ENCODE peak calls at places on chromosomes 13 and 19, in ten cellular contexts. G, J, Y, R, V, E, I, F, H and K are unnamed samples. For H3K27me3, the result is how much of the 10 kb centered on the place peaks cover.

GRCh38 chr19:2774953-2775555 is 8.0 kb downstream of the SGTA start:
- DNase-seq in G (no peak), Y (no peak), F (no peak), J (no peak), R (no peak), V (no peak), H (no peak), I (no peak), E (peak), K (no peak)

GRCh38 chr19:1366899-1367870 is 16.5 kb upstream of the NDUFS7 start:
- DNase-seq in E (no peak), J (no peak), G (no peak), H (no peak), Y (no peak), I (no peak), F (no peak), R (no peak), V (no peak), K (no peak)

GRCh38 chr19:37817180-37817911 is 38.0 kb upstream of the ZNF573 start:
- DNase-seq in V (no peak), H (peak), E (peak), Y (peak), I (no peak), G (peak), J (no peak), R (peak), F (peak), K (peak)

GRCh38 chr13:20159646-20160345 is 1.1 kb downstream of the GJA3 start:
- DNase-seq in H (no peak), Y (peak), R (no peak), G (peak), F (no peak), V (no peak), I (no peak), J (no peak), E (no peak), K (no peak)

GRCh38 chr13:79710376-79710775 is 229.4 kb downstream of the NDFIP2 start:
- DNase-seq in H (no peak), R (no peak), J (no peak), G (peak), F (no peak), E (no peak), I (no peak), V (no peak), Y (peak), K (no peak)

GRCh38 chr19:38039966-38040365 is 133.0 kb downstream of the SIPA1L3 start:
- DNase-seq in V (peak), Y (peak), F (no peak), E (no peak), H (no peak), J (no peak), G (peak), R (no peak), I (no peak), K (no peak)

GRCh38 chr13:102597029-102598015 is 536 bp downstream of the TPP2 start:
- DNase-seq in H (peak), F (peak), J (no peak), V (no peak), E (peak), Y (peak), R (no peak), G (peak), I (no peak), K (no peak)

GRCh38 chr13:29858231-29858630 is 7.8 kb upstream of the UBL3 start:
- DNase-seq in R (no peak), G (no peak), H (no peak), V (no peak), F (no peak), Y (no peak), J (no peak), E (no peak), I (no peak), K (no peak)

GRCh38 chr13:113840541-113841354 is 23.1 kb downstream of the GAS6 start:
- DNase-seq in F (peak), Y (no peak), H (no peak), I (no peak), G (peak), V (no peak), E (no peak), R (no peak), J (no peak), K (no peak)

GRCh38 chr13:37640499-37640898 is 41.9 kb upstream of the POSTN start:
- DNase-seq in E (no peak), G (peak), Y (peak), H (no peak), R (no peak), J (no peak), I (no peak), V (peak), F (no peak), K (no peak)

GRCh38 chr19:52741951-52742485 is 7.2 kb upstream of the ZNF611 start:
- DNase-seq in R (no peak), I (no peak), J (no peak), G (no peak), E (no peak), H (no peak), Y (no peak), V (no peak), F (no peak), K (no peak)

GRCh38 chr19:17235618-17236413 is 9.8 kb downstream of the OCEL1 start:
- DNase-seq in E (peak), F (peak), R (peak), I (no peak), G (peak), V (peak), Y (peak), H (peak), J (no peak), K (peak)

GRCh38 chr19:7534531-7534980 is 961 bp upstream of the PNPLA6 start:
- DNase-seq in J (no peak), G (peak), V (peak), H (peak), Y (peak), F (peak), E (peak), R (peak), I (no peak), K (no peak)

GRCh38 chr13:98059276-98059675 is 83.6 kb upstream of the FARP1 start:
- DNase-seq in F (no peak), V (no peak), E (no peak), I (no peak), Y (no peak), J (no peak), R (no peak), G (no peak), H (no peak), K (no peak)

GRCh38 chr13:35953537-35954206 is 177.5 kb downstream of the DCLK1 start:
- DNase-seq in E (peak), Y (peak), R (peak), H (peak), V (peak), I (no peak), G (peak), J (peak), F (peak), K (no peak)

GRCh38 chr19:973726-974563 is 10.2 kb upstream of the WDR18 start:
- DNase-seq in I (no peak), G (no peak), Y (no peak), F (no peak), J (no peak), E (no peak), R (no peak), V (no peak), H (no peak), K (no peak)

GRCh38 chr19:1062387-1063029 is 4.5 kb upstream of the ARHGAP45 start:
- DNase-seq in G (no peak), J (no peak), E (no peak), V (no peak), I (no peak), Y (no peak), R (no peak), H (peak), F (no peak), K (no peak)

GRCh38 chr13:40666905-40667621 is 622 bp upstream of the FOXO1 start:
- DNase-seq in R (peak), Y (no peak), V (no peak), G (no peak), F (peak), E (peak), I (peak), H (peak), J (no peak), K (peak)

GRCh38 chr13:40776681-40777165 is 5.7 kb upstream of the MRPS31 start:
- DNase-seq in G (peak), I (peak), F (no peak), R (no peak), E (no peak), J (no peak), Y (peak), H (no peak), V (no peak), K (peak)

GRCh38 chr13:48304132-48304876 is 753 bp downstream of the RB1 start:
- DNase-seq in I (no peak), Y (peak), G (peak), E (peak), H (no peak), F (peak), R (peak), V (peak), J (no peak), K (no peak)

GRCh38 chr13:46799139-46799538 is 2.2 kb upstream of the ESD start:
- DNase-seq in Y (no peak), I (no peak), H (no peak), F (no peak), G (no peak), J (no peak), E (no peak), R (no peak), V (no peak), K (no peak)

GRCh38 chr13:31105020-31105800 is 56.5 kb downstream of the HSPH1 start:
- DNase-seq in V (no peak), E (peak), Y (peak), J (no peak), F (no peak), G (peak), H (no peak), I (no peak), R (no peak), K (no peak)

GRCh38 chr19:8259922-8260247 is 48.3 kb downstream of the CD320 start:
- DNase-seq in Y (no peak), J (no peak), F (peak), H (no peak), V (no peak), I (no peak), G (no peak), E (no peak), R (peak), K (no peak)

GRCh38 chr19:1264801-1265610 is 4.1 kb upstream of the CIRBP start:
- DNase-seq in I (no peak), G (peak), F (peak), J (no peak), Y (peak), E (peak), H (peak), R (peak), V (no peak), K (no peak)

GRCh38 chr19:2115324-2115723 is 18.6 kb downstream of the IZUMO4 start:
- DNase-seq in V (no peak), J (no peak), H (no peak), F (no peak), R (no peak), E (no peak), G (no peak), I (no peak), Y (no peak), K (no peak)

GRCh38 chr13:21079761-21080730 is 18.7 kb upstream of the LATS2 start:
- DNase-seq in G (peak), F (no peak), E (no peak), J (no peak), H (no peak), I (no peak), V (peak), Y (peak), R (peak), K (no peak)

GRCh38 chr13:42075517-42075916 is 27.1 kb downstream of the DGKH start:
- DNase-seq in R (no peak), J (no peak), V (no peak), I (no peak), H (no peak), F (no peak), Y (no peak), G (no peak), E (no peak), K (no peak)

GRCh38 chr13:99956473-99957349 is 14.9 kb downstream of the ZIC5 start:
- DNase-seq in Y (no peak), F (no peak), G (no peak), V (no peak), I (no peak), J (no peak), R (no peak), E (no peak), H (no peak), K (no peak)
- TF ChIP-seq CTCF in Y (no peak), F (no peak), G (no peak), V (no peak), I (no peak), J (no peak), R (no peak), E (no peak), H (no peak), K (no peak)

GRCh38 chr19:18415177-18415867 is 3.9 kb upstream of the SSBP4 start:
- DNase-seq in G (peak), H (peak), R (no peak), E (peak), F (peak), I (no peak), V (no peak), Y (peak), J (no peak), K (no peak)
- H3K27ac ChIP-seq in G (peak), H (peak), R (no peak), E (peak), F (peak), I (peak), V (peak), Y (peak), J (peak), K (no peak)

DNA sequence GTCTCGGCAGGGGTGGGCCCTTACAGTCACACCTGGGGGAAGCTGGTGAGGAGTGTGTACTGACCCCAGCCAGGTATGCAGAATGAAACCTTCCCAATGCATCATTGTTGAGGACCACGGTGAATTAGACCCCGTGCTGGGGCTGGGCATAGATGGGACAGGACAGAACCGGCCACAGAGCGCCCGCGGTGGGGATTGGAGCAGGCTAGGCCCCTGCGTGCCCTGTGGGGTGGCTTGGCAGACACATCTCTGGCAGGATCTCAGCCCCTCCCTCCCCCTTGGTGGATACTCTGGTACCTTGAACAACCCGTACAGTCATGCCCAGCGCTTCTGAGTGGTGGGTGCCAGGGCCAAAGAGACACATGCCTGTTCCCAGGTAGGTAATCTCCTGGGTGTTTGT is 200.6 kb downstream of the TEX29 start:
- DNase-seq in E (no peak), F (no peak), R (no peak), G (no peak), H (no peak), V (no peak), Y (no peak), I (no peak), J (no peak), K (no peak)
- H3K27me3 ChIP-seq in E (under half), F (under half), R (under half), G (under half), H (under half), V (under half), Y (under half), I (under half), J (under half), K (under half)

GRCh38 chr13:110306960-110307696 is at the start of the genes COL4A1 and COL4A2:
- DNase-seq in J (no peak), R (peak), G (peak), Y (peak), F (peak), V (no peak), H (no peak), E (peak), I (no peak), K (no peak)

GRCh38 chr13:110305544-110305943 is 1.4 kb downstream of the COL4A1 start:
- DNase-seq in R (no peak), H (no peak), I (no peak), J (no peak), Y (no peak), G (no peak), E (no peak), F (no peak), V (no peak), K (no peak)

GRCh38 chr13:110305949-110306339 is 1.0 kb downstream of the COL4A1 start:
- DNase-seq in G (peak), J (no peak), F (no peak), Y (peak), E (no peak), I (no peak), H (no peak), R (no peak), V (no peak), K (no peak)

GRCh38 chr13:110307697-110308376 is 753 bp downstream of the COL4A2 start:
- DNase-seq in J (no peak), Y (peak), G (peak), I (no peak), F (no peak), R (no peak), V (no peak), H (no peak), E (no peak), K (no peak)

DNA sequence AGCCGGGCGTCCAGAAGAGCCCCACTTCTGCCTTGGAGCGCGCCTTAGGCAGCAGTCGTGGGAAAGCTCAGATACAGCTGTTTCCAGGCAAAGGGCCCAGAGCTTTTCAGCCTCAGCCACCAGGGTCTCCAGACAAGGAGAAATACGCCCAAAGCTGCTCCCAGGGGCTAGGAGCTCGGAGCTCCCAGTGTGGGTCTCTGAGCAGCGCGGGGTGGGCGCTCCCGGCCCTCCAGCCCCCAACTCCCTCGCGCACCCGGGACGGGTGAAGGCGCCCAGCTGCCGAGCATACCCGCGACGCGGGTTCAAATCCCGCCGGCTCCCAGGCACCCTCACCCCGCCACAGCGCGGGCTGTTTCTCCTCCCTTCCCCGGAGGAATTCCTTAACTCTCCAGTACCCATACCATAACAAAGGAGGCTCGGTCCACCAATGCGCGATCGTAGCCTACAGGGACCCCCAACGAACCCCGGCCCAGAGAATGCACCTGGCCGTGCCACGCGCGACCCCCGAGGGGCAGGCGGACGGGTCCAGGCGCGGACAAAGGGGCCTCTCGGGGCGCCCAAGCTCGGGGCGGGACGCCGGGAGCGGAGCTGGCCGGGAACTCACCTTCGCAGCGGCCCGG is 507 bp downstream of the COL4A1 start:
- DNase-seq in F (no peak), E (no peak), G (peak), V (no peak), I (no peak), R (no peak), H (no peak), J (no peak), Y (peak), K (no peak)
- TF ChIP-seq CTCF in F (no peak), E (no peak), G (peak), V (peak), I (no peak), R (no peak), H (no peak), J (no peak), Y (no peak), K (no peak)

GRCh38 chr19:45489216-45489855 is 7.5 kb downstream of the RTN2 start:
- DNase-seq in F (no peak), G (no peak), I (no peak), H (no peak), R (no peak), Y (no peak), E (no peak), J (no peak), V (no peak), K (no peak)

GRCh38 chr19:45484273-45484945 is 12.4 kb downstream of the RTN2 start:
- DNase-seq in I (no peak), R (no peak), Y (peak), J (no peak), G (no peak), V (no peak), E (no peak), F (no peak), H (no peak), K (no peak)

GRCh38 chr19:45488708-45489107 is 8.1 kb downstream of the RTN2 start:
- DNase-seq in H (no peak), Y (no peak), G (no peak), I (no peak), J (no peak), R (no peak), F (peak), E (no peak), V (no peak), K (no peak)

GRCh38 chr19:45483033-45483432 is 13.8 kb downstream of the RTN2 start:
- DNase-seq in J (no peak), I (no peak), G (no peak), E (no peak), H (no peak), Y (no peak), R (no peak), V (no peak), F (no peak), K (no peak)

GRCh38 chr19:45485301-45486077 is 11.4 kb downstream of the RTN2 start:
- DNase-seq in J (peak), R (peak), E (peak), V (peak), F (peak), Y (peak), I (peak), H (peak), G (peak), K (peak)
- H3K27ac ChIP-seq in J (peak), R (peak), E (no peak), V (no peak), F (peak), Y (peak), I (peak), H (peak), G (peak), K (no peak)